ENCODE peak calls at places on chromosomes 16 and 17, in six cellular contexts. X is lung; B is heart right ventricle; C is left ventricle myocardium inferior; Z is effector memory CD4-positive, alpha-beta T cell; J is adrenal gland. G is an unnamed sample.

GRCh38 chr17:42428141-42428944 is 5.3 kb upstream of the CAVIN1 start:
- DNase-seq in X (peak; percentile 60), B (peak; percentile 54), C (no peak), Z (no peak), J (peak; percentile 74), G (peak; percentile 64)

GRCh38 chr17:54177606-54178308 is 355.0 kb downstream of the KIF2B start:
- DNase-seq in X (no peak), B (no peak), C (no peak), Z (no peak), J (no peak), G (no peak)

GRCh38 chr16:489606-490005 is 37.9 kb upstream of the CAPN15 start:
- DNase-seq in X (no peak), B (no peak), C (no peak), Z (no peak), J (no peak), G (no peak)

GRCh38 chr17:80943346-80944145 is 48.1 kb upstream of the CHMP6 start:
- DNase-seq in X (no peak), B (no peak), C (no peak), Z (no peak), J (no peak), G (no peak)

GRCh38 chr17:21278304-21279197 is 6.0 kb upstream of the MAP2K3 start:
- DNase-seq in X (peak; percentile 77), B (no peak), C (peak; percentile 20), Z (no peak), J (peak; percentile 29), G (peak; percentile 77)

GRCh38 chr16:22065252-22065651 is 27.1 kb upstream of the VWA3A start:
- DNase-seq in X (no peak), B (no peak), C (no peak), Z (no peak), J (no peak), G (no peak)

GRCh38 chr16:10242916-10243315 is 60.7 kb upstream of the GRIN2A start:
- DNase-seq in X (no peak), B (no peak), C (no peak), Z (no peak), J (no peak), G (no peak)

GRCh38 chr17:50339381-50339780 is 6.5 kb upstream of the XYLT2 start:
- DNase-seq in X (no peak), B (no peak), C (no peak), Z (no peak), J (no peak), G (no peak)

GRCh38 chr17:70184770-70185169 is 15.4 kb downstream of the KCNJ2 start:
- DNase-seq in X (no peak), B (no peak), C (no peak), Z (no peak), J (no peak), G (no peak)

GRCh38 chr16:13348416-13348815 is 447.0 kb downstream of the SHISA9 start:
- DNase-seq in X (no peak), B (no peak), C (no peak), Z (no peak), J (no peak), G (no peak)

GRCh38 chr16:7140899-7141298 is 191.7 kb upstream of the RBFOX1 start:
- DNase-seq in X (no peak), B (no peak), C (no peak), Z (no peak), J (no peak), G (no peak)

GRCh38 chr16:88938119-88938932 is 38.7 kb downstream of the CBFA2T3 start:
- DNase-seq in X (no peak), B (no peak), C (no peak), Z (no peak), J (no peak), G (no peak)
- H3K4me3 ChIP-seq in X (no peak overlapping the region), B (peak overlapping the region; percentile 82), C (peak overlapping the region; percentile 85), Z (no peak overlapping the region), J (no peak overlapping the region), G (no peak overlapping the region)

DNA sequence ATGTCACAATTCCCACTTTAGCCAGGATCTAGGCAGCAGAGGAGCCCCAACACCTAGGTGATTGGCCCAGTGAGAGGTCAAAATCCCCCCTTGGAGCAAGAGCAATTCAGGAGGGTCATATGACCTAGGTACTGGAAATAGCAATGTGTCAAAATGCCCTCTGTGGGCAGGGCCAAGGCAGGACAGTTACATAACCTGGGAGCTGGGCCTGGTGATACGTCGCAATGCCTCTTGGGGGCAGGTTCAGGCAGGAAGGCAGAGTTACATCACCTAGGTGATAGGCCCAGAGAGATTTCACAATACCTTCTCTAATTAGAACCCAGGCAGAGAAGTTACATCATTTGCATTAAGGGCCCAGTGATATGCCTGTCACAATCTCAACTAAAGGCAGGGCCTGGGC is 1906.3 kb downstream of the TP53TG3F start:
- DNase-seq in X (no peak), B (no peak), C (no peak), Z (no peak), J (no peak), G (no peak)
- H3K9me3 ChIP-seq in X (no peaks in the 10 kb centered on the region), B (no peaks in the 10 kb centered on the region), C (no peaks in the 10 kb centered on the region), Z (peaks cover 5% of the 10 kb centered on the region), J (no peaks in the 10 kb centered on the region), G (no peaks in the 10 kb centered on the region)

GRCh38 chr17:36827056-36827455 is 110.2 kb upstream of the LHX1 start:
- DNase-seq in X (no peak), B (no peak), C (no peak), Z (no peak), J (no peak), G (no peak)
- H3K4me3 ChIP-seq in X (no peak overlapping the region), B (no peak overlapping the region), C (no peak overlapping the region), Z (no peak overlapping the region), J (no peak overlapping the region), G (no peak overlapping the region)

GRCh38 chr17:29347831-29348281 is 42.3 kb upstream of the TAOK1 start:
- DNase-seq in X (no peak), B (no peak), C (no peak), Z (no peak), J (no peak), G (no peak)

GRCh38 chr17:29344201-29344856 is 45.8 kb upstream of the TAOK1 start:
- DNase-seq in X (no peak), B (no peak), C (no peak), Z (no peak), J (no peak), G (no peak)

GRCh38 chr17:29349409-29349808 is 40.8 kb upstream of the TAOK1 start:
- DNase-seq in X (no peak), B (no peak), C (no peak), Z (no peak), J (no peak), G (no peak)

GRCh38 chr17:29345066-29345465 is 45.1 kb upstream of the TAOK1 start:
- DNase-seq in X (no peak), B (no peak), C (no peak), Z (no peak), J (no peak), G (no peak)

DNA sequence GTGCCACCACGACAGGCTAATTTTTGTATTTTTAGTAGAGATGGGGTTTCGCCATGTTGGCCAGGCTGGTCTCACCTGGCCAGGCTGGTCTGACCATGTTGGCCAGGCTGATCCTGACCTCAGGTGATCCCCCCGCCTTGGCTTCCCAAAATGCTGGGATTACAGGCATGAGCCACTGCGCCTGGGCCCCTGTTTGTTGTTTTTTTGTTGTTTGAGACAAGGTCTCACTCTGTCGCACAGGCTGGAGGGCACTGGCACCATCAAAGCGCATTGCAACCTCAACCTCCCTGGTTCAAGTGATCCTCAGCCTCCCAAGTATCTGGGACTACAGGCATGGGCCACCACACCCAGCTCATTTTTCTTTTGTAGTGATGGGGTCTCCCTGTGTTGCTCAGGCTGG is 43.7 kb upstream of the TAOK1 start:
- DNase-seq in X (no peak), B (no peak), C (no peak), Z (no peak), J (no peak), G (no peak)
- H3K9me3 ChIP-seq in X (no peaks in the 10 kb centered on the region), B (no peaks in the 10 kb centered on the region), C (no peaks in the 10 kb centered on the region), Z (no peaks in the 10 kb centered on the region), J (no peaks in the 10 kb centered on the region), G (no peaks in the 10 kb centered on the region)

GRCh38 chr17:36934759-36935630 is 2.3 kb upstream of the LHX1 start:
- DNase-seq in X (no peak), B (no peak), C (no peak), Z (no peak), J (no peak), G (no peak)
- H3K4me3 ChIP-seq in X (no peak overlapping the region), B (peak overlapping the region; percentile 28), C (peak overlapping the region; percentile 55), Z (peak overlapping the region; percentile 16), J (no peak overlapping the region), G (no peak overlapping the region)

DNA sequence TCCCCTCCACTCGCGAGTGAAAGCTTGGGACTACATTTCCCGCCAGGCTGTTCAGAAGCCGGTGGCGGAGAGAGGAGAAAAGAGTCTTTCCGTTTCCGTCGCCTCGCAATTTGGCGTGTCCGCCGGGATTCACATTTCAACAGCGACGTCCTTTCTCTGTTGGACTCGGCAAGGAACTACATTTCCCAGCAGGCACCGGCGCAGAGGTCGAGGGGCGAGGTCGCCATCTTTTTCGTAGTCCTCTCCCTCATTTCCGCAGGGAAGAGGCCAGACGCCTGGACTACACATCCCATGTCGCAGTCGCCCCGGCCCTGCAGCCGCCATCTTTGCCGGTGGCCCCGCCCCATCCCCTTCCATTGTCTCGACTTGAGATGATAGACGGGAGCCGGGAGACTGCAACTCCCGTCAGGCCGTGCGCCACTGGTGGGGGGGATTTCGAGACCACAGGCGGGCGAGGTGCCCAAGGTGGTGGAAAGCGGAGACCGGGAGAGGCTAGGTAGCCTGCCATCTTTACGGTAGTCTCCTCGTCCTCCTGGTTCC is 882 bp upstream of the FBXL19 start:
- DNase-seq in X (peak; percentile 100), B (peak; percentile 100), C (peak; percentile 100), Z (peak; percentile 99), J (peak; percentile 100), G (peak; percentile 100)
- H3K9me3 ChIP-seq in X (no peaks in the 10 kb centered on the region), B (no peaks in the 10 kb centered on the region), C (no peaks in the 10 kb centered on the region), Z (no peaks in the 10 kb centered on the region), J (no peaks in the 10 kb centered on the region), G (no peaks in the 10 kb centered on the region)

GRCh38 chr17:62703269-62703775 is 75.9 kb downstream of the MRC2 start:
- DNase-seq in X (no peak), B (no peak), C (no peak), Z (no peak), J (peak; percentile 45), G (peak; percentile 12)
- H3K4me3 ChIP-seq in X (no peak overlapping the region), B (peak overlapping the region; percentile 66), C (peak overlapping the region; percentile 78), Z (peak overlapping the region; percentile 54), J (no peak overlapping the region), G (no peak overlapping the region)